ENCODE peak calls at places on chromosome 20, in four cellular contexts. X is cardiac muscle cell, Q is adipocyte, B is PC-9. M is an unnamed sample.
A peak's percentile ranks its signal among the peaks of the same experiment; 100 is the strongest.

GRCh38 chr20:53752971-53753879 is 159.6 kb upstream of the ZNF217 start:
- DNase-seq in X (no peak), Q (no peak), B (peak; percentile 48), M (peak; percentile 44)

GRCh38 chr20:35134472-35134871 is 12.7 kb downstream of the EDEM2 start:
- DNase-seq in X (no peak), Q (no peak), B (no peak), M (no peak)

GRCh38 chr20:54657268-54657826 is 182.0 kb downstream of the DOK5 start:
- DNase-seq in X (peak; percentile 23), Q (no peak), B (no peak), M (peak; percentile 4)

GRCh38 chr20:43938932-43939761 is 24.5 kb downstream of the TOX2 start:
- DNase-seq in X (peak; percentile 100), Q (peak; percentile 99), B (peak; percentile 91), M (peak; percentile 93)

GRCh38 chr20:36645998-36646397 is at the start of gene SLA2:
- DNase-seq in X (no peak), Q (no peak), B (no peak), M (no peak)

GRCh38 chr20:33105336-33105924 is 26.0 kb downstream of the BPIFB4 start:
- DNase-seq in X (peak; percentile 53), Q (no peak), B (no peak), M (no peak)

GRCh38 chr20:59141818-59142581 is 21.6 kb upstream of the ZNF831 start:
- DNase-seq in X (peak; percentile 2), Q (peak; percentile 24), B (peak; percentile 5), M (peak; percentile 26)

GRCh38 chr20:57598060-57598459 is 22.2 kb downstream of the ZBP1 start:
- DNase-seq in X (no peak), Q (no peak), B (no peak), M (no peak)

GRCh38 chr20:41702647-41703046 is 84.5 kb upstream of the CHD6 start:
- DNase-seq in X (no peak), Q (no peak), B (no peak), M (no peak)

GRCh38 chr20:39263076-39263475 is 300.9 kb downstream of the DHX35 start:
- DNase-seq in X (no peak), Q (peak; percentile 30), B (no peak), M (no peak)

GRCh38 chr20:10521068-10521834 is 86.1 kb downstream of the SLX4IP start:
- DNase-seq in X (peak; percentile 67), Q (peak; percentile 81), B (no peak), M (peak; percentile 84)

GRCh38 chr20:63830821-63831593 is at the start of gene ZBTB46:
- DNase-seq in X (peak; percentile 60), Q (peak; percentile 84), B (peak; percentile 43), M (peak; percentile 61)

GRCh38 chr20:44500221-44500620 is 21.6 kb downstream of the SERINC3 start:
- DNase-seq in X (no peak), Q (no peak), B (no peak), M (no peak)

GRCh38 chr20:35626386-35627001 is 10.9 kb downstream of the SPAG4 start:
- DNase-seq in X (no peak), Q (no peak), B (no peak), M (no peak)

GRCh38 chr20:51373713-51374481 is 168.6 kb downstream of the NFATC2 start:
- DNase-seq in X (peak; percentile 77), Q (no peak), B (no peak), M (no peak)

GRCh38 chr20:41889871-41890224 is 271.7 kb upstream of the CHD6 start:
- DNase-seq in X (no peak), Q (no peak), B (no peak), M (peak; percentile 24)

GRCh38 chr20:42338274-42339172 is 720.3 kb upstream of the CHD6 start:
- DNase-seq in X (no peak), Q (no peak), B (no peak), M (no peak)

GRCh38 chr20:19304389-19304788 is 91.9 kb downstream of the SLC24A3 start:
- DNase-seq in X (no peak), Q (no peak), B (no peak), M (peak; percentile 92)

GRCh38 chr20:42902519-42902908 is 287.2 kb downstream of the PTPRT start:
- DNase-seq in X (no peak), Q (no peak), B (no peak), M (no peak)

GRCh38 chr20:24775966-24776365 is 173.1 kb upstream of the CST7 start:
- DNase-seq in X (no peak), Q (no peak), B (no peak), M (no peak)

GRCh38 chr20:38153401-38153800 is 11.7 kb downstream of the TGM2 start:
- DNase-seq in X (no peak), Q (no peak), B (no peak), M (no peak)

GRCh38 chr20:17345321-17345720 is 118.5 kb downstream of the PCSK2 start:
- DNase-seq in X (no peak), Q (peak; percentile 81), B (no peak), M (no peak)

GRCh38 chr20:34069341-34070078 is 42.5 kb downstream of the EIF2S2 start:
- DNase-seq in X (peak; percentile 90), Q (peak; percentile 90), B (peak; percentile 75), M (peak; percentile 91)

GRCh38 chr20:2330090-2330695 is 34.4 kb downstream of the TGM3 start:
- DNase-seq in X (no peak), Q (no peak), B (no peak), M (peak; percentile 15)

GRCh38 chr20:38827770-38828281 is 22.3 kb downstream of the PPP1R16B start:
- DNase-seq in X (peak; percentile 31), Q (no peak), B (peak; percentile 35), M (no peak)

GRCh38 chr20:5786930-5787826 is 37.0 kb downstream of the SHLD1 start:
- DNase-seq in X (peak; percentile 83), Q (peak; percentile 67), B (no peak), M (no peak)

GRCh38 chr20:52083627-52084232 is 107.8 kb downstream of the ZFP64 start:
- DNase-seq in X (peak; percentile 81), Q (peak; percentile 93), B (peak; percentile 48), M (peak; percentile 86)

GRCh38 chr20:36591854-36592641 is 13.5 kb upstream of the RAB5IF start:
- DNase-seq in X (peak; percentile 44), Q (peak; percentile 66), B (no peak), M (peak; percentile 65)

GRCh38 chr20:31595654-31596411 is 9.3 kb upstream of the ID1 start:
- DNase-seq in X (peak; percentile 97), Q (peak; percentile 98), B (peak; percentile 60), M (no peak)

GRCh38 chr20:33460711-33461110 is 17.1 kb upstream of the SNTA1 start:
- DNase-seq in X (no peak), Q (no peak), B (no peak), M (no peak)

GRCh38 chr20:17859616-17860232 is 108.9 kb downstream of the SNX5 start:
- DNase-seq in X (no peak), Q (no peak), B (no peak), M (no peak)

GRCh38 chr20:36367370-36367745 is 61.2 kb downstream of the DLGAP4 start:
- DNase-seq in X (no peak), Q (no peak), B (no peak), M (no peak)

GRCh38 chr20:53963670-53964466 is 106.5 kb downstream of the BCAS1 start:
- DNase-seq in X (no peak), Q (no peak), B (no peak), M (no peak)

GRCh38 chr20:13877789-13878188 is 93.0 kb downstream of the NDUFAF5 start:
- DNase-seq in X (no peak), Q (no peak), B (no peak), M (no peak)

GRCh38 chr20:50269111-50270033 is 78.7 kb downstream of the CEBPB start:
- DNase-seq in X (no peak), Q (no peak), B (no peak), M (no peak)
- H3K4me3 ChIP-seq in X (no peak overlapping the region), Q (no peak overlapping the region), B (no peak overlapping the region), M (no peak overlapping the region)

DNA sequence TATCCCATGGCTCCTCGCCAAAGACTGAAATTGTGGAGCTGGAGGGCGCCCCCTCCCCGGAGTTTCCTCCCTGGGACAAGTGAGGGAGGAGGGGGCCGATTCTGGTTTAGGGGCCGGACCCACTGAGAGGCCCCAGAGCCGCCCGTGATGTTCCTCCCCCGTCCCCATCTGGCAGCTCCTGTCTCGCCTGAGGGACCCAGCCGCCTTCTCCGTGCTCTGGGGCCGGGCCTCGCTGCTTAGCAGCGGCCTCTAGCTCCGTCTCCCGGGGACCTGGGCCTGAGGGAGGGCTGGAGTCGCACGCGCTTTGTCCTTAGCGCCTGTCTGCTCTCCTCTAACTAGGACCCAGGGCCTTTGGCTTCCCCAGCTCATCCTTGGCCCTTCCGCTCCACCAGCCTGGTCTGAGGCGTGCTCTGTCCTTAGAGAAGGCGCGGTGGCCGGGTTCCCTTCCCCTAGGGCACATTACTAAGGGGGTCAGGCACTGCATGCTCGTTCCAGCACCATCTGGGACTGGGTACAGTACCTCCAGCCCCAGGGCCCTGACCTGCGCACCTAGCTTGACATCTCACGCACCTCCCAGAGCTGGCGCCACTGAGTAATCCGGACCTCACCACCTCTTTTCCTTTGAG is 29.8 kb downstream of the SLC12A5 start:
- DNase-seq in X (no peak), Q (peak; percentile 15), B (no peak), M (no peak)
- H3K4me3 ChIP-seq in X (no peak overlapping the region), Q (peak overlapping the region; percentile 71), B (no peak overlapping the region), M (peak overlapping the region; percentile 14)

GRCh38 chr20:45850238-45850637 is 7.0 kb downstream of the ACOT8 start:
- DNase-seq in X (no peak), Q (no peak), B (no peak), M (no peak)
- H3K4me3 ChIP-seq in X (no peak overlapping the region), Q (no peak overlapping the region), B (no peak overlapping the region), M (no peak overlapping the region)

DNA sequence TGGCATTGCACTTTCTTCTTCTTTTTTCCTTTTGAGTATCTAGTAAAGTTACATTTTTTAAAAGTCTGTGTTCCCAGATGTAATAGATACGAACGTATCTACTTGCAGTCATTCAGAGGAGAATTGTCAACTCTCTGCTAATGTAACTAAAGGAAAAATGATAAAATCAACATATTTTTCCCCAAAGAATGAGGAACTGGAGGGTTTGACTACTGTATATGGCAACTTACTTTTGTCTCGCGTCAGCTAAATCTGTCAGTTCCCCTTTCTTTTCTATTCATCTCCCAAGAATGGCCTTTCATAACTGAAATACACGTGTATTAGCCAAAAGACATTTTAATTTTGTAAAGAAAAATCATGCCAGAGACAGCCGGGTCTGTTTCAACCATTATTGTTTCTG is 5.4 kb downstream of the EYA2 start:
- DNase-seq in X (no peak), Q (no peak), B (no peak), M (no peak)
- H3K4me3 ChIP-seq in X (no peak overlapping the region), Q (no peak overlapping the region), B (no peak overlapping the region), M (no peak overlapping the region)

GRCh38 chr20:62818592-62819493 is 2.0 kb downstream of the COL9A3 start:
- DNase-seq in X (peak; percentile 86), Q (peak; percentile 73), B (peak; percentile 76), M (peak; percentile 37)

GRCh38 chr20:62817975-62818591 is 1.2 kb downstream of the COL9A3 start:
- DNase-seq in X (no peak), Q (no peak), B (no peak), M (no peak)

GRCh38 chr20:62815066-62815991 is 1.5 kb upstream of the COL9A3 start:
- DNase-seq in X (peak; percentile 68), Q (no peak), B (peak; percentile 73), M (peak; percentile 90)

GRCh38 chr20:62816031-62816878 is 595 bp upstream of the COL9A3 start:
- DNase-seq in X (no peak), Q (peak; percentile 61), B (no peak), M (no peak)

GRCh38 chr20:62816879-62817873 is at the start of gene COL9A3:
- DNase-seq in X (no peak), Q (peak; percentile 46), B (no peak), M (no peak)
- H3K4me3 ChIP-seq in X (peak within 1 kb of the TSS; percentile 24), Q (peak within 1 kb of the TSS; percentile 33), B (no peak within 1 kb of the TSS), M (peak within 1 kb of the TSS; percentile 49)